ENCODE peak calls at places on chromosomes 4 and X, in five cellular contexts. Z is neuronal stem cell, Y is fibroblast of villous mesenchyme, T is fibroblast of the aortic adventitia, K is GM23248. J is an unnamed sample.

GRCh38 chrX:24242649-24243556 is 71.0 kb downstream of the SUPT20HL2 start:
- DNase-seq in Z (no peak), Y (peak), T (peak), K (peak), J (peak)

GRCh38 chr4:47647544-47647943 is 162.5 kb downstream of the ATP10D start:
- DNase-seq in Z (no peak), Y (no peak), T (no peak), K (no peak), J (no peak)

GRCh38 chrX:8955521-8955920 is 78.4 kb downstream of the FAM9B start:
- DNase-seq in Z (no peak), Y (no peak), T (no peak), K (no peak), J (peak)

GRCh38 chrX:152806035-152806434 is 24.5 kb downstream of the CETN2 start:
- DNase-seq in Z (no peak), Y (no peak), T (no peak), K (peak), J (no peak)

GRCh38 chr4:43233321-43233720 is 340.8 kb downstream of the GRXCR1 start:
- DNase-seq in Z (no peak), Y (no peak), T (no peak), K (no peak), J (no peak)

GRCh38 chr4:109611045-109611616 is 51.1 kb downstream of the MCUB start:
- DNase-seq in Z (no peak), Y (peak), T (peak), K (no peak), J (peak)

GRCh38 chrX:114959729-114960128 is 57.7 kb downstream of the IL13RA2 start:
- DNase-seq in Z (no peak), Y (peak), T (peak), K (peak), J (peak)

GRCh38 chrX:72349190-72349589 is 43.5 kb upstream of the CITED1 start:
- DNase-seq in Z (no peak), Y (no peak), T (no peak), K (no peak), J (peak)

GRCh38 chr4:19982556-19982955 is 269.1 kb upstream of the SLIT2 start:
- DNase-seq in Z (no peak), Y (peak), T (peak), K (peak), J (peak)

GRCh38 chr4:5826437-5827107 is 66.3 kb downstream of the CRMP1 start:
- DNase-seq in Z (no peak), Y (no peak), T (no peak), K (no peak), J (no peak)

GRCh38 chr4:1410491-1411325 is 4.5 kb upstream of the NKX1-1 start:
- DNase-seq in Z (peak), Y (peak), T (peak), K (peak), J (peak)

GRCh38 chrX:12352922-12353321 is 214.6 kb downstream of the FRMPD4 start:
- DNase-seq in Z (no peak), Y (no peak), T (no peak), K (no peak), J (no peak)

GRCh38 chr4:113316879-113317278 is 267.4 kb downstream of the ANK2 start:
- DNase-seq in Z (no peak), Y (no peak), T (peak), K (no peak), J (no peak)

GRCh38 chrX:154378059-154378798 is 866 bp upstream of the EMD start:
- DNase-seq in Z (no peak), Y (no peak), T (no peak), K (peak), J (no peak)

GRCh38 chr4:72319596-72319995 is 249.4 kb downstream of the ADAMTS3 start:
- DNase-seq in Z (no peak), Y (peak), T (peak), K (peak), J (peak)

DNA sequence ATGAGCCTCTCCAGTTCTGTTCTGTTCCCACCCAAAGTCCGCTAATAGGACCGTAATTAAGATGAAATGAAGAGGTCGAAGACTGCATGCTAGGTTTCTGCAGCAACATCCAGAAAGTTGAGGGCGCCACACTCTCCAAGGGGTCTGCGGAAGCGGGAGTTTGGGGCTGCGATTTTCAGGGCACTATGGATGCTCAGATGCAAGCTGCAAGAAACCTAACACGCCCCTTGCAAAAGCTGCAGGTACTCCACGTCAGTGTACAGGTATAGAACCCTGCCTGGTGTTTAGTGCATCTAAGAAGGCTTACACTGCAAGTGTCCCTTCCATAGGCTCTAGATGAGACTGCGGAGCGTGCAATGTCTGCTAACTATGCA is 61.4 kb downstream of the RHOXF2B start:
- DNase-seq in Z (no peak), Y (no peak), T (no peak), K (no peak), J (no peak)
- H3K4me3 ChIP-seq in Z (no peak), Y (no peak), T (no peak), K (no peak), J (no peak)

GRCh38 chrX:19874391-19875050 is 12.9 kb downstream of the SH3KBP1 start:
- DNase-seq in Z (no peak), Y (no peak), T (no peak), K (no peak), J (no peak)
- H3K4me3 ChIP-seq in Z (no peak), Y (no peak), T (no peak), K (no peak), J (no peak)

GRCh38 chr4:110622841-110623709 is at the start of gene PITX2:
- DNase-seq in Z (peak), Y (peak), T (peak), K (peak), J (peak)

GRCh38 chr4:110624904-110625494 is 2.1 kb upstream of the PITX2 start:
- DNase-seq in Z (no peak), Y (peak), T (no peak), K (no peak), J (no peak)

GRCh38 chr4:110623710-110624015 is 786 bp upstream of the PITX2 start:
- DNase-seq in Z (no peak), Y (peak), T (no peak), K (no peak), J (no peak)

GRCh38 chr4:110625593-110626292 is 2.9 kb upstream of the PITX2 start:
- DNase-seq in Z (no peak), Y (peak), T (no peak), K (no peak), J (no peak)

GRCh38 chr4:110624016-110624770 is 1.3 kb upstream of the PITX2 start:
- DNase-seq in Z (no peak), Y (peak), T (no peak), K (no peak), J (no peak)
- H3K4me3 ChIP-seq in Z (no peak), Y (peak), T (no peak), K (no peak), J (no peak)

DNA sequence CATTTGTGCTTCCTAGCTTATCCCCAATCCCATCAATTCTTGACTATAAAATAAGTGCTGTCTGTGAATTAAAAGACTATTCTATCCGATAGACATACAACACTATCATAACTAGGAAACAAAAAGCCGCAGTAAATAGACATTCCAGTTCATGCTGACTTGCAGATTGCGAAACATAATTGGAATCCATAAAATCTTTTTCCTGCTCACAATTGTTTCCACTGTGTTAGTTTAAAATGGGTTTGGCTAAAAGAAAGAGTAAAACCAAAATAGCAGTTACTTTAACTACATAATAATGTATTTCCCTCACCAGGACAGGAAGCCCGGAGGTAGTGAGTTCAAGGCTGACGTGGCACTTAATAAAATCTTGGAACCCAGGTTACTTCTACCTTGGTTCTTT is 17.2 kb downstream of the SMIM31 start:
- DNase-seq in Z (no peak), Y (no peak), T (no peak), K (peak), J (peak)
- H3K4me3 ChIP-seq in Z (no peak), Y (no peak), T (no peak), K (no peak), J (no peak)

GRCh38 chrX:71118032-71118984 is at the start of gene MED12:
- DNase-seq in Z (peak), Y (peak), T (peak), K (peak), J (peak)

GRCh38 chrX:71111851-71112468 is 583 bp upstream of the IL2RG start:
- DNase-seq in Z (no peak), Y (no peak), T (no peak), K (no peak), J (no peak)

GRCh38 chrX:71118985-71119535 is 664 bp downstream of the MED12 start:
- DNase-seq in Z (no peak), Y (no peak), T (peak), K (peak), J (peak)

DNA sequence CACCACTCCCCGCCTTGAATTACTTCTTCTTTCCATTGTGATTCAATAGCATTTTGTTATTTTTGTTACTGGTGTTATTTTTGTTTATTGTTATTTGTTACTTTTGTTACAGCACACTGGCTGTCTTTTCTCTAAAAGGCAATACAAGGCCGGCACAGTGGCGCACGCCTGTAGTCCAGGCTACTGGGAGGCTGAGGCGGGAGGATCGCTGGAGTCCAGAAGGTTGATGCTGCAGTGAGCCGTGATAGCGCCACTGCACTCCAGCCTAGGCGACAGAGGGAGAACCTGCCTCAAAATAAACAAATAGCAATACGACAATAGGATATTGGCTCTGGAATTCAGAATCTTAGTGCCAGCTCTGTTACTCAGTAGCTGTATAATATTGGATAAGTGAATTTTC is 1.0 kb upstream of the MED12 start:
- DNase-seq in Z (no peak), Y (no peak), T (no peak), K (no peak), J (no peak)
- H3K4me3 ChIP-seq in Z (no peak), Y (no peak), T (no peak), K (peak), J (no peak)

J was measured in foreskin fibroblast.